ENCODE peak calls at places on chromosomes 6 and 20, in seven cellular contexts. B is Peyer's patch, K is mucosa of descending colon, A is fibroblast of lung, T is mammary epithelial cell, L is stomach, P is fibroblast of the aortic adventitia. D is an unnamed sample.

GRCh38 chr6:25916330-25916729 is 14.2 kb downstream of the SLC17A2 start:
- DNase-seq in B (no peak), K (no peak), A (no peak), T (no peak), L (no peak), P (no peak), D (no peak)

GRCh38 chr6:142839686-142840040 is 105.3 kb downstream of the HIVEP2 start:
- DNase-seq in B (no peak), K (no peak), A (no peak), T (no peak), L (no peak), P (no peak), D (no peak)

GRCh38 chr6:45437441-45437820 is 59.7 kb upstream of the SUPT3H start:
- DNase-seq in B (no peak), K (no peak), A (no peak), T (no peak), L (no peak), P (no peak), D (no peak)

GRCh38 chr6:97066056-97066455 is 141.5 kb downstream of the KLHL32 start:
- DNase-seq in B (no peak), K (no peak), A (no peak), T (no peak), L (no peak), P (no peak), D (no peak)

GRCh38 chr20:43530321-43531090 is 23.0 kb downstream of the L3MBTL1 start:
- DNase-seq in B (peak), K (no peak), A (no peak), T (no peak), L (no peak), P (no peak), D (no peak)

GRCh38 chr6:28597217-28597835 is 71.6 kb downstream of the GPX5 start:
- DNase-seq in B (no peak), K (no peak), A (peak), T (peak), L (no peak), P (peak), D (peak)

GRCh38 chr6:7262746-7263335 is 50.2 kb downstream of the SSR1 start:
- DNase-seq in B (no peak), K (peak), A (no peak), T (no peak), L (no peak), P (no peak), D (no peak)

GRCh38 chr20:25259788-25260254 is 11.9 kb downstream of the PYGB start:
- DNase-seq in B (peak), K (peak), A (no peak), T (no peak), L (no peak), P (no peak), D (no peak)

GRCh38 chr6:168232989-168233874 is 86.3 kb downstream of the DACT2 start:
- DNase-seq in B (no peak), K (no peak), A (no peak), T (no peak), L (no peak), P (no peak), D (no peak)

GRCh38 chr6:111922454-111923297 is 49.4 kb upstream of the FYN start:
- DNase-seq in B (no peak), K (no peak), A (peak), T (peak), L (no peak), P (peak), D (peak)

GRCh38 chr6:158769696-158770446 is 49.3 kb downstream of the EZR start:
- DNase-seq in B (no peak), K (no peak), A (no peak), T (no peak), L (no peak), P (no peak), D (no peak)

GRCh38 chr6:168183613-168183970 is 104.6 kb upstream of the FRMD1 start:
- DNase-seq in B (no peak), K (peak), A (no peak), T (no peak), L (no peak), P (no peak), D (no peak)

GRCh38 chr6:12767016-12767415 is 50.4 kb downstream of the PHACTR1 start:
- DNase-seq in B (no peak), K (no peak), A (no peak), T (no peak), L (no peak), P (no peak), D (no peak)

GRCh38 chr6:108117427-108118358 is 43.2 kb upstream of the OSTM1 start:
- DNase-seq in B (peak), K (peak), A (peak), T (peak), L (peak), P (peak), D (peak)

GRCh38 chr20:2470051-2470431 is 548 bp downstream of the SNRPB start:
- DNase-seq in B (no peak), K (no peak), A (peak), T (peak), L (no peak), P (peak), D (peak)

GRCh38 chr6:122495612-122496011 is 24.0 kb upstream of the SERINC1 start:
- DNase-seq in B (no peak), K (no peak), A (no peak), T (no peak), L (no peak), P (no peak), D (no peak)

GRCh38 chr20:36975085-36975829 is 23.7 kb upstream of the SAMHD1 start:
- DNase-seq in B (no peak), K (no peak), A (no peak), T (no peak), L (no peak), P (no peak), D (no peak)

GRCh38 chr6:17983712-17984111 is 3.7 kb downstream of the KIF13A start:
- DNase-seq in B (no peak), K (no peak), A (no peak), T (peak), L (no peak), P (no peak), D (no peak)
- H3K4me3 ChIP-seq in B (no peak), K (no peak), A (no peak), T (peak), L (peak), P (no peak), D (no peak)

GRCh38 chr6:75932067-75932466 is 140.4 kb downstream of the IMPG1 start:
- DNase-seq in B (no peak), K (no peak), A (peak), T (no peak), L (peak), P (no peak), D (peak)
- TF ChIP-seq CTCF in B (peak), K (no peak), A (peak), T (peak), L (no peak), P (peak), D (peak)

GRCh38 chr6:36115412-36115811 is 14.9 kb upstream of the MAPK13 start:
- DNase-seq in B (no peak), K (no peak), A (no peak), T (no peak), L (no peak), P (no peak), D (no peak)

GRCh38 chr6:36116480-36116879 is 13.8 kb upstream of the MAPK13 start:
- DNase-seq in B (no peak), K (no peak), A (no peak), T (no peak), L (no peak), P (no peak), D (no peak)

GRCh38 chr6:36116943-36117342 is 13.4 kb upstream of the MAPK13 start:
- DNase-seq in B (no peak), K (no peak), A (no peak), T (no peak), L (no peak), P (no peak), D (no peak)

GRCh38 chr6:36114798-36115408 is 15.4 kb upstream of the MAPK13 start:
- DNase-seq in B (no peak), K (no peak), A (no peak), T (no peak), L (no peak), P (no peak), D (no peak)

GRCh38 chr6:36116066-36116465 is 14.2 kb upstream of the MAPK13 start:
- DNase-seq in B (no peak), K (no peak), A (no peak), T (no peak), L (no peak), P (no peak), D (no peak)
- H3K4me3 ChIP-seq in B (no peak), K (no peak), A (no peak), T (no peak), L (no peak), P (no peak), D (no peak)

DNA sequence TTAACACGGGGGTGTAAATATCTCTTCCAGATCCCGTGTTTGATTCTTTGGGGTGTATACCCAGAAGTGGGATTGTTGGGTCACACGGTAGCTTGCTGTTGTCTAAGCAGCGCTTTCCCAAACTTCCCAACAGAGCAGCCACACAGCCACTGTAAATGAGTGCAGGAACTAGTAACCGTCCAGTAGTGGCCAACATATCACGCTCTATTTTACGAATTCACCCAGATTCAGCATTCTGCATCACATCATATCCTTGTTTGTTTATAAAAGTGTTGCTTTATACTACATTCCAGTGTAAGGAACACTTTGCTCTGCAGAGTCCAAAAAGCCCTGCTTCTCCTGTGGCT is 216.1 kb upstream of the ECI2 start:
- DNase-seq in B (no peak), K (no peak), A (no peak), T (no peak), L (no peak), P (no peak), D (no peak)
- TF ChIP-seq CTCF in B (no peak), K (no peak), A (peak), T (no peak), L (no peak), P (peak), D (no peak)